ENCODE peak calls at places on chromosomes 11 and 22, in four cellular contexts. W is body of pancreas, L is psoas muscle, A is cardiac muscle cell. X is an unnamed sample. For H3K27me3, the result is how much of the 10 kb centered on the place peaks cover.

GRCh38 chr11:9697766-9698165 is 33.9 kb downstream of the SWAP70 start:
- DNase-seq in A (no peak), W (no peak), L (no peak), X (no peak)

GRCh38 chr11:3217751-3218482 is 696 bp downstream of the MRGPRG start:
- DNase-seq in L (no peak), A (no peak), W (no peak), X (no peak)

GRCh38 chr22:46078241-46079092 is 71.9 kb upstream of the PPARA start:
- DNase-seq in W (peak), A (no peak), L (peak), X (peak)

GRCh38 chr22:19524170-19525115 is at the start of gene CLDN5:
- DNase-seq in L (peak), A (peak), W (no peak), X (no peak)

GRCh38 chr11:75265851-75266531 is 25.4 kb downstream of the TPBGL start:
- DNase-seq in W (no peak), L (peak), A (peak), X (no peak)

GRCh38 chr22:36398602-36399472 is 11.1 kb upstream of the MYH9 start:
- DNase-seq in L (no peak), A (peak), W (no peak), X (no peak)

GRCh38 chr22:20864186-20864908 is 5.5 kb downstream of the SNAP29 start:
- DNase-seq in W (no peak), L (no peak), A (peak), X (no peak)

GRCh38 chr11:23123766-23124165 is 263.5 kb upstream of the CCDC179 start:
- DNase-seq in L (no peak), W (no peak), A (peak), X (no peak)

GRCh38 chr11:69138265-69138664 is 17.5 kb upstream of the SMIM38 start:
- DNase-seq in A (peak), L (no peak), W (no peak), X (no peak)

GRCh38 chr11:396948-397548 is 3.0 kb downstream of the PKP3 start:
- DNase-seq in L (peak), A (peak), W (peak), X (no peak)

GRCh38 chr11:66465371-66466224 is 1.1 kb upstream of the PELI3 start:
- DNase-seq in A (no peak), W (no peak), L (no peak), X (no peak)

GRCh38 chr22:49193901-49194465 is 633.7 kb downstream of the BRD1 start:
- DNase-seq in L (peak), A (no peak), W (no peak), X (no peak)

GRCh38 chr22:37749831-37750595 is 53.2 kb downstream of the TRIOBP start:
- DNase-seq in W (no peak), A (peak), L (no peak), X (no peak)

GRCh38 chr22:48894804-48895250 is 932.8 kb downstream of the BRD1 start:
- DNase-seq in L (no peak), W (no peak), A (no peak), X (no peak)

GRCh38 chr11:105265859-105266258 is 126.3 kb upstream of the CARD18 start:
- DNase-seq in A (peak), L (no peak), W (no peak), X (no peak)

GRCh38 chr22:22171357-22172218 is 73.0 kb upstream of the VPREB1 start:
- DNase-seq in A (peak), W (no peak), L (no peak), X (no peak)

GRCh38 chr11:134330611-134331564 is 900 bp upstream of the GLB1L2 start:
- DNase-seq in A (no peak), W (no peak), L (no peak), X (no peak)

GRCh38 chr22:49090853-49091135 is 736.9 kb downstream of the BRD1 start:
- DNase-seq in W (no peak), L (peak), A (no peak), X (no peak)

GRCh38 chr22:45834241-45834640 is 142.7 kb downstream of the WNT7B start:
- DNase-seq in W (no peak), L (no peak), A (no peak), X (no peak)

GRCh38 chr22:31039393-31039792 is 41.7 kb upstream of the SMTN start:
- DNase-seq in W (peak), A (peak), L (no peak), X (no peak)

GRCh38 chr11:84250834-84251613 is 964.9 kb upstream of the CCDC90B start:
- DNase-seq in L (no peak), A (no peak), W (no peak), X (no peak)

GRCh38 chr22:16915711-16916110 is 90.5 kb upstream of the XKR3 start:
- DNase-seq in W (no peak), A (no peak), L (no peak), X (no peak)

GRCh38 chr22:22704156-22704946 is 59.9 kb downstream of the GGTLC2 start:
- DNase-seq in A (no peak), W (no peak), L (no peak), X (no peak)

GRCh38 chr11:117074122-117074521 is 24.1 kb downstream of the SIK3 start:
- DNase-seq in L (no peak), W (no peak), A (no peak), X (no peak)

GRCh38 chr11:43573873-43574272 is 106.7 kb upstream of the HSD17B12 start:
- DNase-seq in W (no peak), A (no peak), L (no peak), X (no peak)

DNA sequence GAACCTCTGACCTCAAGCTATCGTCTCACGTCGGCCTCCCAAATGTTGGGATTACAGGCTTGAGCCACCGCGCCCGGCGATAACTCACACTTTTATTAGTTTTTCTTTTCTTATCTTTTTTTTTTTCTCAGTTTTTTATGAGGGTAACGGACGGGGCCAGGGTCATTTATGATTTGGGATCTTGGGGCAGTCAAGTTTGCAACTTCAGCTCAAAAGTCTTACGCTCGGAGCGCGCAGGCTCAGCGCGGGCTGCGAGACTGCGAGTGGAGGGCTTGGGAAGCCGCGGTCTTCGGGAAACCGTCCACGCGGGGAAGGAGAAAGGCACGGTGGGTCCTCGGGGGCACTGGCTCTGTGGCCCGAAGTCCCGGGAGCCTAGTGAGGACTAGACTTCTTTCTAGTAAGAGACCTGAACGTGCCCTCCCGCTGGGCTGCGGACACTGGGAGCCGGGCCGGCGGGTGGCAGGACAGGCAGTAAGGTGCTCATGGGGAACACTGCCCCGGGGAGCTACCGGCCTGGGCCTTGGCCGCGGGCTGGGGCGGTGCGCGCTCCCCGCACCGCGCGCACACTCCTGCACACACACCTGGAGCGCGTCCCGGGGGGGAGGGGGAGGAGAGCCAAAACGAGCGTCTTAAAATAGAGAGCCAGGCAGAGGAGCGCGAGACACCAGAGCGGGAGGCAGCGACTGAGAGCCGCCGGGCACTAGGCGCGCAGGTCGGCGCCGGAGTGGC is 491 bp upstream of the BARX2 start:
- DNase-seq in L (no peak), W (peak), A (no peak), X (no peak)
- H3K4me3 ChIP-seq in L (peak), W (peak), A (peak), X (no peak)

DNA sequence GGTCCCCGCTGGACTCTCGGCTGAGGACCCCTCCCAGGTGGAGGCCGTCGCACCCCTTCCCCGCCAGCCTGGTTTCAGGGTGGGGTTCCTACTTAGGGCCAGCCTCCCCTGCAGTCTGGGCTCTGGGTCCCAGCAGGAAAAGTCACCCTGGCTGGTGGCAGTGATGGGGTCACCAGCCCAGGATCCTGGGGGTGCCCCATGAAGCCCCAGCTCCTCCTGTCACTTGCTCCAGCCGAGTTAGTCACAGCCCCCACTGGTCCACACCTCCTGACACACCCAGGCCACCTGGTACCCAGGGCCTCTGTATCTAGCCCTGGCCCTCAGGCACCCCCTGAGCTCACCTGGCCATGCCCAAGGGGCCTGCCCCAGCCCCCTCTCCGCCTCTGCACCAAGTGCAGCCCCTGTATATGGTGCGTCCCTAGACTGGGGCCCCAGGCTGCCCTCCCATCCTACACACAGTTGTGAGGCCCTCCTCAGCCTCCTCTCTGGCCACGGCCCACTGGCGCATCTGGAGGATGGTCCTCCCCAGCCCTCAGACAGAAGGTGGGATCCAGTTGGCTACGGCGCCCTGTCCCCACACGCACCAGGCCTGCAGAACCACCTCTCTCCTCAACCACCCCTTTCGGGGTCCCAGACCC is 6.7 kb downstream of the PLXNB2 start:
- DNase-seq in A (no peak), W (no peak), L (no peak), X (no peak)
- H3K27ac ChIP-seq in A (no peak), W (no peak), L (no peak), X (peak)

DNA sequence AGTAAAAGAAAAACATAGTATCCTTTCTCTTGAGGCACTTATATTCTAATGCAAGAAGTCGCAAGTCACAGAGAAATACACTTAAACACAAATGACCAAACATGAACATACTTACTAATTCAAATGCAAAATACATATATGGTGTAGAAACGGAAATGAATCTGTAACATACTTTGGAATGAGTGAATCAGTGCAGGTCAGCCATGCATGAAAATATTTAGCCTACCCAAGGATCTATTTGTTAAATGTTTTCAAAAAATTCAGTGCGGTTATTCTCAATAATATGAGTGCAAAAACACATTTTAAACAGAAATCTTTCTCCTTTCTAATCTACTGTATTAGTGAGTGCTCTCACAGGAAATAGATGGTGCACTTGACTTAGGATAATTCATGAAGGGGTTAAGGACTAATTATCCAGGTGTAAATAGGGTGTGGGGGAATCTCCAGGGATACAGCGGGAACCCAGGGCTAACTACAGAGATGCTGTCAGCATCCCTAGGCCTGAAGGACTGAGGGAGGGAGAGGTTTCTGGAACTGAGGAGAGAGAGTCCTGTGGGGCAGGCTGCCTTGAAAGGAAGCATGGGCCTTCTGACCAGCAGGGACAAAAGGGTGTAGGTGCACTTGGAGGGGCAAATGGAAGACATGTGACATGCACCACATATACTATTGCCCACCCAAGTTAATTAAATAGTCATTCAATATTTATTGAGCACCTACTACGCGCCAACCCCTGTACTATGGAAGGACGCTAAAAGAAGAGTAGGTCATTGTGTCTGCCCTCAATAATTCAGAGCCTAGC is 139.2 kb downstream of the MAML2 start:
- DNase-seq in A (no peak), L (no peak), W (no peak), X (no peak)
- H3K27me3 ChIP-seq in A (under half), L (under half), W (under half), X (under half)

GRCh38 chr11:24496728-24497396 is at the start of gene LUZP2:
- DNase-seq in A (peak), L (peak), W (peak), X (no peak)
- H3K4me3 ChIP-seq in A (peak), L (peak), W (no peak), X (no peak)

X was measured in lung.